ENCODE peak calls at places on chromosomes 11 and 22, in four cellular contexts. A is K562, I is GM12878, Y is HepG2. R is an unnamed sample.

GRCh38 chr22:49300951-49301397 is 526.7 kb downstream of the BRD1 start:
- DNase-seq in A (no peak), I (no peak), Y (no peak), R (no peak)

GRCh38 chr22:50696251-50696798 is 23.7 kb downstream of the SHANK3 start:
- DNase-seq in A (no peak), I (no peak), Y (no peak), R (no peak)

GRCh38 chr11:15929371-15929801 is 427.0 kb downstream of the SOX6 start:
- DNase-seq in A (no peak), I (no peak), Y (no peak), R (no peak)

GRCh38 chr22:17806437-17806836 is 32.2 kb upstream of the BID start:
- DNase-seq in A (no peak), I (no peak), Y (no peak), R (no peak)

GRCh38 chr22:31102441-31103081 is 4.8 kb downstream of the SELENOM start:
- DNase-seq in A (no peak), I (no peak), Y (peak; percentile 84), R (no peak)

GRCh38 chr11:16326679-16327297 is 29.6 kb downstream of the SOX6 start:
- DNase-seq in A (no peak), I (no peak), Y (no peak), R (no peak)

GRCh38 chr11:14417975-14418374 is 59.0 kb upstream of the RRAS2 start:
- DNase-seq in A (no peak), I (no peak), Y (no peak), R (no peak)

GRCh38 chr11:118918128-118918685 is 7.5 kb downstream of the BCL9L start:
- DNase-seq in A (peak; percentile 77), I (no peak), Y (peak; percentile 69), R (peak; percentile 60)

GRCh38 chr11:132284611-132285010 is 914.2 kb downstream of the NTM start:
- DNase-seq in A (no peak), I (no peak), Y (no peak), R (peak; percentile 11)

GRCh38 chr11:132284048-132284447 is 913.6 kb downstream of the NTM start:
- DNase-seq in A (no peak), I (no peak), Y (no peak), R (peak; percentile 16)

GRCh38 chr11:132278801-132279574 is 908.6 kb downstream of the NTM start:
- DNase-seq in A (no peak), I (peak; percentile 4), Y (no peak), R (no peak)
- TF ChIP-seq CREM in A (no peak), I (no peak), Y (no peak), R (no peak)

GRCh38 chr11:62857541-62857982 is 18.2 kb upstream of the WDR74 start:
- DNase-seq in A (no peak), I (no peak), Y (no peak), R (no peak)

GRCh38 chr11:62860835-62861563 is 19.7 kb upstream of the SLC3A2 start:
- DNase-seq in A (no peak), I (no peak), Y (no peak), R (no peak)

GRCh38 chr11:62855571-62856332 is 16.4 kb upstream of the WDR74 start:
- DNase-seq in A (peak; percentile 97), I (peak; percentile 97), Y (peak; percentile 97), R (peak; percentile 98)

GRCh38 chr11:62856333-62856910 is 17.0 kb upstream of the WDR74 start:
- DNase-seq in A (no peak), I (no peak), Y (no peak), R (no peak)

DNA sequence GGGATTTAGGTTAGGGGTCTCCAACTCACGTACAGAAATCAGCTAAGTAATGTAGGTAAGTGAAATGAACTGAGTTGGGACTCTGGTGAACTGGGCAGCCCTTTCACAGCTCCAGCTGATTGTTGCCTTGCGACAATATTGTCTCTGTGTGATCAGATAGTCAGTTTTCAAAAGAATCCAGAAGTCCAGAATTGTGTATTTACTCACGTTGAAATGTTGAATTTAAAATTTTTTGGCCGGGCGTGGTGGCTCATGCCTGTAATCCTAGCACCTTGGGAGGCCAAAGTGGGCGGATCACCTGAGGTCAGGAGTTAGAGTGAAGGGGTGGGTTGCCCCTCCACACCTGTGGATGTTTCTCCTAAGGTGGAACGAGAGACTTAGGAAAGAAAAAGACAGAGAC is 18.8 kb upstream of the WDR74 start:
- DNase-seq in A (no peak), I (no peak), Y (peak; percentile 50), R (no peak)
- TF ChIP-seq CREM in A (no peak), I (no peak), Y (no peak), R (no peak)

DNA sequence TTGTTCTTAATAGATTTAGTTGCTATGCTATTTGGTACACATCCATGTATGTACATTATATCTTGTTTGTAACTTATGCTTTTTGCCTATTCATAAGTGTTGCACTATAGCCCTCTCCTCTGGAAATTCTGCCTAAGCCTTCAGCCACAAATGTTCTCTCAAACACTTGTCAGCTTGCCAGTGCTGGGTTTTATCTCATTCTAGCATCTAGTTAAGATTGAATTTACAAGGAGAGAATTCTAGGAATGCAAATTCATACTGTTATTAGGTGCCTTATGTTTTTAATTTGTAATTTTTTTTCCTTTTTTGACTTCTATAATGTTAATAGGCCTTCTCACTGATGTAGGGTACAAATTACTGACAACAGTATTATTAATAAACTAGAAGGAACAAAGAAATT is 14.6 kb upstream of the CTSC start:
- DNase-seq in A (no peak), I (no peak), Y (no peak), R (no peak)
- TF ChIP-seq CREM in A (no peak), I (no peak), Y (no peak), R (no peak)

DNA sequence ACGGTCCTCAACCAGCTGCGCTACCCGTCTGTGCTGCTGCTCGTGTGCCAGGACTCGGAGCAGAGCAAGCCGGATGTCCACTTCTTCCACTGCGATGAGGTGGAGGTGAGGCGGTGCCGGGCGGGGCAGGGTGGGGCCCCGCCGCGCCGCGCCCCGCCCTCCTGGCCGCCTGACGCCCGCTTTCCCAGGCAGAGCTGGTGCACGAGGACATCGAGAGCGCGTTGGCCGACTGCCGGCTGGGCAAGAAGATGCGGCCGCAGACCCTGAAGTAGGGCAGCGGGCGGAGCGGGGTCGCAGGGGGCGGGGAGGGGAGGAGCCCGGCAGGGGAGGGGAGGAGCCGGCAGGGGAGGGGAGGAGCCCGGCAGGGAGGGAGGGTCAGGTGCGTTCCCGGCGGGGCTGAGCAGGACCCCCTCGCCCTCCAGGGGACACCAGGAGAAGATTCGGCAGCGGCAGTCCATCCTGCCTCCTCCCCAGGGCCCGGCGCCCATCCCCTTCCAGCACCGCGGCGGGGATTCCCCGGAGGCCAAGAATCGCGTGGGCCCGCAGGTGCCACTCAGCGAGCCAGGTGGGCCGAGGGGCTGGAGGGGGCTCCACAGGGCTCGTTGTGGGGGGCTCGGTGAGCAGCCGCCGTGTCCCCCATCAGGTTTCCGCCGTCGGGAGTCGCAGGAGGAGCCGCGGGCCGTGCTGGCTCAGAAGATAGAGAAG is 14.8 kb downstream of the EPS8L2 start:
- DNase-seq in A (peak; percentile 64), I (no peak), Y (no peak), R (peak; percentile 87)
- TF ChIP-seq CREM in A (no peak), I (no peak), Y (no peak), R (no peak)